ENCODE peak calls at places on chromosomes 7 and 10, in six cellular contexts. S is left colon, A is GM20000, R is cardiac muscle cell, J is GOT3, C is ELR. V is an unnamed sample.

GRCh38 chr10:96463562-96463961 is 50.2 kb downstream of the TLL2 start:
- DNase-seq in S (no peak), A (no peak), R (no peak), J (no peak), C (no peak), V (no peak)

GRCh38 chr7:132491546-132491945 is 84.7 kb downstream of the PLXNA4 start:
- DNase-seq in S (no peak), A (no peak), R (no peak), J (no peak), C (peak), V (no peak)

GRCh38 chr7:47890125-47890524 is 58.1 kb downstream of the PKD1L1 start:
- DNase-seq in S (no peak), A (no peak), R (no peak), J (no peak), C (no peak), V (no peak)

GRCh38 chr10:108582387-108582786 is 1340.9 kb downstream of the XPNPEP1 start:
- DNase-seq in S (no peak), A (no peak), R (peak), J (no peak), C (peak), V (no peak)

GRCh38 chr7:12769464-12769863 is 82.0 kb downstream of the ARL4A start:
- DNase-seq in S (no peak), A (no peak), R (no peak), J (no peak), C (peak), V (no peak)

GRCh38 chr7:7207876-7208275 is 25.5 kb downstream of the C1GALT1 start:
- DNase-seq in S (no peak), A (no peak), R (no peak), J (no peak), C (peak), V (no peak)

GRCh38 chr7:121485457-121486243 is 89.5 kb upstream of the FAM3C start:
- DNase-seq in S (no peak), A (no peak), R (peak), J (no peak), C (no peak), V (no peak)

GRCh38 chr7:2522780-2523433 is 3.3 kb downstream of the LFNG start:
- DNase-seq in S (peak), A (no peak), R (peak), J (no peak), C (peak), V (no peak)

V was measured in ureter.